ENCODE peak calls at places on chromosome 22, in six cellular contexts. A is uterus, L is suprapubic skin, N is colonic mucosa, R is neural progenitor cell, Y is coronary artery. W is an unnamed sample.

GRCh38 chr22:17137861-17138425 is 16.8 kb upstream of the TMEM121B start:
- DNase-seq in A (no peak), L (peak; percentile 25), N (no peak), R (no peak), Y (no peak), W (no peak)

GRCh38 chr22:25628494-25628893 is 64.0 kb downstream of the GRK3 start:
- DNase-seq in A (no peak), L (no peak), N (no peak), R (no peak), Y (no peak), W (no peak)

GRCh38 chr22:27139935-27140493 is 482.6 kb downstream of the MIAT start:
- DNase-seq in A (peak; percentile 36), L (no peak), N (no peak), R (peak; percentile 31), Y (no peak), W (no peak)

GRCh38 chr22:29954203-29954855 is 71.4 kb downstream of the MTMR3 start:
- DNase-seq in A (no peak), L (no peak), N (no peak), R (no peak), Y (no peak), W (no peak)

GRCh38 chr22:36423461-36424404 is 36.0 kb upstream of the MYH9 start:
- DNase-seq in A (no peak), L (no peak), N (no peak), R (no peak), Y (no peak), W (no peak)

GRCh38 chr22:41574847-41575381 is 14.1 kb downstream of the CSDC2 start:
- DNase-seq in A (peak; percentile 81), L (peak; percentile 86), N (peak; percentile 36), R (no peak), Y (no peak), W (no peak)

GRCh38 chr22:20408891-20409290 is 14.9 kb downstream of the ZNF74 start:
- DNase-seq in A (peak; percentile 9), L (no peak), N (no peak), R (no peak), Y (peak; percentile 50), W (no peak)

GRCh38 chr22:23181763-23182288 is 1.5 kb downstream of the BCR start:
- DNase-seq in A (no peak), L (no peak), N (no peak), R (no peak), Y (no peak), W (peak; percentile 13)

GRCh38 chr22:30260276-30260675 is 6.4 kb downstream of the OSM start:
- DNase-seq in A (no peak), L (no peak), N (no peak), R (no peak), Y (no peak), W (no peak)

GRCh38 chr22:47040486-47041145 is 278.2 kb downstream of the TBC1D22A start:
- DNase-seq in A (no peak), L (no peak), N (no peak), R (no peak), Y (no peak), W (no peak)

GRCh38 chr22:26546282-26546681 is 34.0 kb upstream of the TFIP11 start:
- DNase-seq in A (no peak), L (no peak), N (no peak), R (no peak), Y (no peak), W (no peak)

GRCh38 chr22:24801906-24802504 is 4.0 kb upstream of the SGSM1 start:
- DNase-seq in A (no peak), L (no peak), N (no peak), R (no peak), Y (no peak), W (no peak)

GRCh38 chr22:46286941-46287872 is 9.5 kb upstream of the GTSE1 start:
- DNase-seq in A (no peak), L (no peak), N (no peak), R (no peak), Y (no peak), W (no peak)

GRCh38 chr22:39994046-39994565 is 648 bp upstream of the FAM83F start:
- DNase-seq in A (no peak), L (no peak), N (no peak), R (no peak), Y (no peak), W (no peak)

GRCh38 chr22:30041881-30042280 is 38.4 kb upstream of the HORMAD2 start:
- DNase-seq in A (no peak), L (no peak), N (no peak), R (no peak), Y (no peak), W (no peak)

GRCh38 chr22:42644422-42645340 is 4.3 kb upstream of the ATP5MGL start:
- DNase-seq in A (peak; percentile 63), L (no peak), N (no peak), R (no peak), Y (no peak), W (no peak)

GRCh38 chr22:19840955-19841640 is 13.6 kb downstream of the GNB1L start:
- DNase-seq in A (no peak), L (no peak), N (no peak), R (no peak), Y (no peak), W (no peak)

GRCh38 chr22:29300467-29300806 is 6.0 kb upstream of the GAS2L1 start:
- DNase-seq in A (no peak), L (no peak), N (no peak), R (no peak), Y (no peak), W (no peak)

GRCh38 chr22:45381348-45381747 is 32.1 kb downstream of the SMC1B start:
- DNase-seq in A (no peak), L (no peak), N (no peak), R (no peak), Y (no peak), W (no peak)

GRCh38 chr22:20319041-20319744 is 667 bp downstream of the DGCR6L start:
- DNase-seq in A (no peak), L (peak; percentile 46), N (no peak), R (peak; percentile 66), Y (peak; percentile 71), W (no peak)

GRCh38 chr22:50620861-50621490 is 7.0 kb downstream of the ARSA start:
- DNase-seq in A (no peak), L (no peak), N (peak; percentile 46), R (no peak), Y (no peak), W (peak; percentile 24)
- TF ChIP-seq CTCF in A (no peak), L (no peak), N (no peak), R (no peak), Y (no peak), W (no peak)

GRCh38 chr22:48578138-48579034 is 1249.3 kb downstream of the BRD1 start:
- DNase-seq in A (no peak), L (no peak), N (no peak), R (no peak), Y (no peak), W (no peak)

GRCh38 chr22:48575567-48576332 is 1251.9 kb downstream of the BRD1 start:
- DNase-seq in A (no peak), L (no peak), N (no peak), R (peak; percentile 65), Y (no peak), W (no peak)

GRCh38 chr22:48576333-48577013 is 1251.2 kb downstream of the BRD1 start:
- DNase-seq in A (no peak), L (no peak), N (no peak), R (peak; percentile 88), Y (no peak), W (no peak)

GRCh38 chr22:48577691-48578090 is 1250.0 kb downstream of the BRD1 start:
- DNase-seq in A (no peak), L (no peak), N (no peak), R (no peak), Y (no peak), W (no peak)

DNA sequence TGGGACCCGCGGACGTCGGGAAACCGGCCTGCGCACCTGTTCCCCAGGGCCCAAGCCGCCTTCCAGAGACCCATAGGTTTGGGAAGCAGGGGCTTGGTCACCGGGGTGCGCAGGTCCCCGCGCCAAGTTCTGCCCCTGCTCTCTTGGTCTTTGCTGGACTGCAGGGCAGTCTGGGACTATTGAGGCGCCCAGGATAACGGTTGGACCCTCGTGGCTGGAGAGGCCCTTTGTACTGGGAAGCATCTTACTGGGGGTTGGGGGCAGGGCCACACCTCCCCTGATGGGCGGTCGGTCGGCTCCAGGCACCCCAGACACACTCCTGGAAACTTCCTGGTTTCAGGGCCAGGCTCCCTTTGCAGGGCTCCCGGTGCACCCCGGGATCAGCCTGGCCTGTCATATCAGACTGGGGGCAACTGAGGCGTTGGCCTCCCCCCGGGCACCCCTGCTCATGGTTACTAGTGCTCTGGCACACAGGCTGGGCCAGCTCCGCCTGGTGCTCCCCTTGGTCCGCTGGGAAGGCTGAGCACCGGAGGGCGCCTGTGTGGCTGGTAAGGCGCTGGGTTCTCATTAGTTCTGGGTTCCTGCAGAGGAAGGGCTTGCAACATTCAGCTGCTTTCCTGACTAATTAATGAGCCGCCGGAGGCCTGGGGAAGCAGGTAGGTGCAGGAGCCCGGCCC is 1250.5 kb downstream of the BRD1 start:
- DNase-seq in A (no peak), L (no peak), N (no peak), R (peak; percentile 40), Y (no peak), W (no peak)
- TF ChIP-seq CTCF in A (no peak), L (no peak), N (no peak), R (no peak), Y (no peak), W (no peak)

GRCh38 chr22:49240016-49240380 is 587.7 kb downstream of the BRD1 start:
- DNase-seq in A (no peak), L (no peak), N (no peak), R (no peak), Y (no peak), W (no peak)
- TF ChIP-seq CTCF in A (no peak), L (no peak), N (no peak), R (no peak), Y (no peak), W (no peak)

GRCh38 chr22:44359496-44360110 is 46.9 kb upstream of the SHISAL1 start:
- DNase-seq in A (peak; percentile 20), L (peak; percentile 38), N (no peak), R (no peak), Y (peak; percentile 68), W (no peak)

GRCh38 chr22:44361391-44362126 is 48.8 kb upstream of the SHISAL1 start:
- DNase-seq in A (peak; percentile 18), L (peak; percentile 40), N (no peak), R (no peak), Y (peak; percentile 68), W (peak; percentile 17)

GRCh38 chr22:44362249-44363040 is 49.7 kb upstream of the SHISAL1 start:
- DNase-seq in A (peak; percentile 9), L (peak; percentile 37), N (no peak), R (no peak), Y (peak; percentile 60), W (no peak)

GRCh38 chr22:44360306-44360685 is 47.5 kb upstream of the SHISAL1 start:
- DNase-seq in A (no peak), L (no peak), N (no peak), R (no peak), Y (no peak), W (no peak)

DNA sequence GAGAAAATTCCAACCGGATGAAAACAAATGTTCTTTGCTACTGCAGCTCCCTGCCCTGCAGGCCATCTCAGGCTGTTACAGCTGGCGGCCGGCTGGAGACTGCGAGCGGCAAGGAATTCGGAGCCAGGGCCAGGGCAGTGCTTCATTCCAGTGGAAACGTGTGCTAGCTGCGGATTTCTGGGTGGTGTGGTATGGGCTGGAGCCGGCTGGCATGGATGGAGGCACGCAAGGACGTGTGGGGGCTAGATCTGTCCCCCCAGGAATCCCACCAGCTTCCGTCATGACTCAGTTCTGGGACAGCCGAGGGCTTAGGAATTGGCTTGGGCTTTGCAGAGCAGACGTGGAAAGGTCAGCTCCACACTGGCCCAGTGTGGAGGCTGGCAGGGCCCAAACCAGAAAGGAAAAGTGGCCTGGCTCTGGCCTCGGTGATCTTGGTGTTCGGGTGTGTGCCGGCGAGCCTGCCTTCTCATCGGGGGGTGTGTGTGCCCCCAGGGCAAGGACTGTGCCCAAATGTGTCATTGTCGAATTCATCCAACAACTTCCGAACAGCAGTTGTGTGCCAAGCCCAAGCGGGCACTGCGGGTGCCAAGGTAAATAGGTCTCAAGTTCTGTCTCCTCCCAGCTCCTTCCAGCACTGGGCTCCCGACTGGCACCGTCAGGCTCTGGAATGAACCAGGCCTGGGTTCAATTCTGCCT is 48.1 kb upstream of the SHISAL1 start:
- DNase-seq in A (peak; percentile 41), L (peak; percentile 70), N (no peak), R (peak; percentile 50), Y (peak; percentile 92), W (peak; percentile 72)
- TF ChIP-seq CTCF in A (peak; percentile 42), L (no peak), N (no peak), R (peak; percentile 20), Y (peak; percentile 23), W (no peak)

W was measured in Calu3.